ENCODE peak calls at places on chromosomes 6 and 20, in four cellular contexts. One of them, this sample, is unnamed.

GRCh38 chr20:62832951-62833391 is 16.1 kb downstream of the COL9A3 start:
- DNase-seq in H9: no peak
- DNase-seq in H1: no peak
- DNase-seq in IMR-90: no peak
- DNase-seq in this sample: no peak

GRCh38 chr20:14355791-14356190 is 18.4 kb upstream of the FLRT3 start:
- DNase-seq in H1: no peak
- DNase-seq in IMR-90: no peak
- DNase-seq in H9: no peak
- DNase-seq in this sample: peak

GRCh38 chr6:134640975-134641429 is 308.9 kb downstream of the ALDH8A1 start:
- DNase-seq in H1: peak
- DNase-seq in IMR-90: peak
- DNase-seq in H9: peak
- DNase-seq in this sample: peak

GRCh38 chr20:676315-676937 is 824 bp upstream of the SCRT2 start:
- DNase-seq in H9: no peak
- DNase-seq in IMR-90: no peak
- DNase-seq in H1: no peak
- DNase-seq in this sample: no peak

GRCh38 chr20:61875221-61875885 is 190.3 kb downstream of the TAF4 start:
- DNase-seq in IMR-90: no peak
- DNase-seq in H9: peak
- DNase-seq in H1: no peak
- DNase-seq in this sample: peak

GRCh38 chr20:50724851-50725721 is 6.3 kb upstream of the PARD6B start:
- DNase-seq in IMR-90: peak
- DNase-seq in H9: peak
- DNase-seq in H1: no peak
- DNase-seq in this sample: peak

GRCh38 chr6:17600527-17601388 is 656 bp downstream of the FAM8A1 start:
- DNase-seq in IMR-90: peak
- DNase-seq in H1: no peak
- DNase-seq in H9: peak
- DNase-seq in this sample: peak

GRCh38 chr6:81761197-81761596 is 8.7 kb upstream of the TENT5A start:
- DNase-seq in IMR-90: peak
- DNase-seq in H9: no peak
- DNase-seq in H1: no peak
- DNase-seq in this sample: no peak

GRCh38 chr6:1724124-1724523 is 114.4 kb downstream of the FOXC1 start:
- DNase-seq in IMR-90: no peak
- DNase-seq in H1: peak
- DNase-seq in H9: no peak
- DNase-seq in this sample: peak

GRCh38 chr6:90442366-90442765 is 144.5 kb downstream of the MAP3K7 start:
- DNase-seq in H1: no peak
- DNase-seq in IMR-90: peak
- DNase-seq in H9: no peak
- DNase-seq in this sample: no peak

GRCh38 chr20:6766433-6766832 is 1.1 kb upstream of the BMP2 start:
- DNase-seq in H1: no peak
- DNase-seq in H9: no peak
- DNase-seq in IMR-90: no peak
- DNase-seq in this sample: no peak

GRCh38 chr6:43129434-43130194 is 41.5 kb upstream of the SRF start:
- DNase-seq in H9: no peak
- DNase-seq in IMR-90: peak
- DNase-seq in H1: no peak
- DNase-seq in this sample: peak

GRCh38 chr6:105492706-105493673 is 90.1 kb upstream of the PREP start:
- DNase-seq in H1: no peak
- DNase-seq in H9: no peak
- DNase-seq in IMR-90: peak
- DNase-seq in this sample: no peak

GRCh38 chr6:43579171-43579570 is 3.2 kb downstream of the POLH start:
- DNase-seq in H1: no peak
- DNase-seq in IMR-90: peak
- DNase-seq in H9: no peak
- DNase-seq in this sample: no peak

GRCh38 chr6:89433637-89434499 is 916 bp downstream of the ANKRD6 start:
- DNase-seq in H9: no peak
- DNase-seq in IMR-90: no peak
- DNase-seq in H1: no peak
- DNase-seq in this sample: peak

GRCh38 chr6:16239090-16239797 is 857 bp downstream of the GMPR start:
- DNase-seq in H9: no peak
- DNase-seq in H1: no peak
- DNase-seq in IMR-90: peak
- DNase-seq in this sample: peak

GRCh38 chr6:6942826-6943225 is 164.9 kb upstream of the RREB1 start:
- DNase-seq in H9: no peak
- DNase-seq in H1: no peak
- DNase-seq in IMR-90: peak
- DNase-seq in this sample: no peak

GRCh38 chr6:134510920-134511319 is 193.0 kb upstream of the SGK1 start:
- DNase-seq in IMR-90: no peak
- DNase-seq in H1: no peak
- DNase-seq in H9: no peak
- DNase-seq in this sample: no peak

GRCh38 chr6:111646034-111646433 is 40.4 kb upstream of the TRAF3IP2 start:
- DNase-seq in H9: no peak
- DNase-seq in IMR-90: no peak
- DNase-seq in H1: no peak
- DNase-seq in this sample: no peak

GRCh38 chr20:49697071-49697470 is 16.6 kb downstream of the B4GALT5 start:
- DNase-seq in IMR-90: no peak
- DNase-seq in H1: no peak
- DNase-seq in H9: no peak
- DNase-seq in this sample: no peak

GRCh38 chr6:141258516-141258915 is 874.2 kb upstream of the GJE1 start:
- DNase-seq in H1: no peak
- DNase-seq in H9: no peak
- DNase-seq in IMR-90: no peak
- DNase-seq in this sample: no peak

GRCh38 chr20:38590682-38591483 is 9.9 kb downstream of the ADIG start:
- DNase-seq in H9: no peak
- DNase-seq in IMR-90: no peak
- DNase-seq in H1: no peak
- DNase-seq in this sample: no peak

GRCh38 chr6:157656437-157657005 is 166.5 kb upstream of the SNX9 start:
- DNase-seq in H1: no peak
- DNase-seq in H9: no peak
- DNase-seq in IMR-90: peak
- DNase-seq in this sample: no peak

GRCh38 chr6:160431791-160432404 is 83.7 kb downstream of the SLC22A3 start:
- DNase-seq in H1: no peak
- DNase-seq in IMR-90: no peak
- DNase-seq in H9: no peak
- DNase-seq in this sample: no peak

GRCh38 chr6:91181416-91181815 is 594.5 kb upstream of the MAP3K7 start:
- DNase-seq in IMR-90: no peak
- DNase-seq in H9: no peak
- DNase-seq in H1: no peak
- DNase-seq in this sample: peak

GRCh38 chr6:168537485-168537884 is 96.5 kb downstream of the SMOC2 start:
- DNase-seq in H9: no peak
- DNase-seq in IMR-90: no peak
- DNase-seq in H1: no peak
- DNase-seq in this sample: no peak

GRCh38 chr6:110618591-110619267 is 142.3 kb upstream of the SLC22A16 start:
- DNase-seq in H1: no peak
- DNase-seq in H9: no peak
- DNase-seq in IMR-90: peak
- DNase-seq in this sample: peak

GRCh38 chr6:14981960-14982359 is 263.9 kb upstream of the JARID2 start:
- DNase-seq in IMR-90: no peak
- DNase-seq in H9: no peak
- DNase-seq in H1: no peak
- DNase-seq in this sample: no peak

GRCh38 chr6:22157233-22157632 is 139.6 kb downstream of the PRL start:
- DNase-seq in H1: no peak
- DNase-seq in H9: no peak
- DNase-seq in IMR-90: no peak
- DNase-seq in this sample: no peak

GRCh38 chr6:56692586-56693245 is 50.0 kb upstream of the DST start:
- DNase-seq in H1: no peak
- DNase-seq in IMR-90: peak
- DNase-seq in H9: no peak
- DNase-seq in this sample: no peak

GRCh38 chr6:127202676-127203075 is 64.0 kb upstream of the RNF146 start:
- DNase-seq in H1: no peak
- DNase-seq in H9: no peak
- DNase-seq in IMR-90: no peak
- DNase-seq in this sample: no peak

GRCh38 chr6:152170702-152171667 is 363.5 kb downstream of the ESR1 start:
- DNase-seq in IMR-90: peak
- DNase-seq in H1: no peak
- DNase-seq in H9: no peak
- DNase-seq in this sample: peak

GRCh38 chr20:4671015-4671414 is 50.7 kb upstream of the PRND start:
- DNase-seq in H9: no peak
- DNase-seq in H1: no peak
- DNase-seq in IMR-90: no peak
- DNase-seq in this sample: no peak

GRCh38 chr6:123904228-123904627 is 100.6 kb downstream of the NKAIN2 start:
- DNase-seq in H1: no peak
- DNase-seq in IMR-90: no peak
- DNase-seq in H9: no peak
- DNase-seq in this sample: no peak

GRCh38 chr6:123901441-123901840 is 97.8 kb downstream of the NKAIN2 start:
- DNase-seq in H9: no peak
- DNase-seq in IMR-90: no peak
- DNase-seq in H1: no peak
- DNase-seq in this sample: no peak

GRCh38 chr6:123898669-123899068 is 95.0 kb downstream of the NKAIN2 start:
- DNase-seq in H9: no peak
- DNase-seq in IMR-90: no peak
- DNase-seq in H1: no peak
- DNase-seq in this sample: no peak

GRCh38 chr6:123895346-123895745 is 91.7 kb downstream of the NKAIN2 start:
- DNase-seq in IMR-90: no peak
- DNase-seq in H9: no peak
- DNase-seq in H1: no peak
- DNase-seq in this sample: no peak

GRCh38 chr6:123899745-123900144 is 96.1 kb downstream of the NKAIN2 start:
- DNase-seq in H1: no peak
- DNase-seq in IMR-90: no peak
- DNase-seq in H9: no peak
- DNase-seq in this sample: no peak
- H4K5ac ChIP-seq in H1: no peak
- H4K5ac ChIP-seq in IMR-90: no peak
- H4K5ac ChIP-seq in H9: no peak
- H4K5ac ChIP-seq in this sample: no peak

DNA sequence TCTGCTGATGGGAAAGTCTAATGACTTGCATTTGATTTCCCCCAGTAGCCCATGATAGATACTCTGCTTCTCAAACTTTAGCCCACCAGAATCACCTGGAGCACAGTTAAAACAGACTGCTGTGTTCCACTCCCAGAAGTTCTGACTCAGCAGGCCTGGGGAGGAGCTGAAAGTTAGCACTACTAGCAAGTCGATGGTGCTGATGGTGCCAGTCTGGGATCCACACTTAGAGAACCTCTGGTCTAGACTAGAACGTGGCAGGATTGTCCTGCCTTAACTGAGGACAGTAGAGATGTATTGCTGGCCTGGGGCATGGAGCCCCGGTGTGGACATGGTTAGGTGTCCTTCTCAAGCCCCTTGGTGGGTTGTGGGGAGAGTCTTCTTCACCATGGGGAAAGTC is 8.7 kb downstream of the TOX2 start:
- DNase-seq in IMR-90: no peak
- DNase-seq in H9: no peak
- DNase-seq in H1: no peak
- DNase-seq in this sample: no peak
- H4K5ac ChIP-seq in IMR-90: no peak
- H4K5ac ChIP-seq in H9: no peak
- H4K5ac ChIP-seq in H1: no peak
- H4K5ac ChIP-seq in this sample: no peak

GRCh38 chr6:25405442-25405841 is 126.3 kb downstream of the CARMIL1 start:
- DNase-seq in H1: no peak
- DNase-seq in IMR-90: no peak
- DNase-seq in H9: no peak
- DNase-seq in this sample: no peak
- H4K5ac ChIP-seq in H1: no peak
- H4K5ac ChIP-seq in IMR-90: no peak
- H4K5ac ChIP-seq in H9: no peak
- H4K5ac ChIP-seq in this sample: no peak

GRCh38 chr20:31833931-31834521 is 11.4 kb downstream of the FOXS1 start:
- DNase-seq in IMR-90: no peak
- DNase-seq in H1: no peak
- DNase-seq in H9: no peak
- DNase-seq in this sample: no peak
- H4K5ac ChIP-seq in IMR-90: no peak
- H4K5ac ChIP-seq in H1: peak
- H4K5ac ChIP-seq in H9: no peak
- H4K5ac ChIP-seq in this sample: no peak

GRCh38 chr20:3316131-3316530 is 77.1 kb upstream of the SLC4A11 start:
- DNase-seq in H1: no peak
- DNase-seq in IMR-90: no peak
- DNase-seq in H9: no peak
- DNase-seq in this sample: peak
- H4K5ac ChIP-seq in H1: no peak
- H4K5ac ChIP-seq in IMR-90: no peak
- H4K5ac ChIP-seq in H9: no peak
- H4K5ac ChIP-seq in this sample: no peak

GRCh38 chr6:33688451-33689147 is 22.9 kb downstream of the UQCC2 start:
- DNase-seq in H1: no peak
- DNase-seq in H9: no peak
- DNase-seq in IMR-90: no peak
- DNase-seq in this sample: no peak
- H4K5ac ChIP-seq in H1: no peak
- H4K5ac ChIP-seq in H9: no peak
- H4K5ac ChIP-seq in IMR-90: no peak
- H4K5ac ChIP-seq in this sample: no peak

GRCh38 chr6:154481541-154482013 is 28.9 kb downstream of the CNKSR3 start:
- DNase-seq in IMR-90: no peak
- DNase-seq in H1: no peak
- DNase-seq in H9: no peak
- DNase-seq in this sample: no peak

GRCh38 chr6:154478691-154479090 is 31.8 kb downstream of the CNKSR3 start:
- DNase-seq in H1: no peak
- DNase-seq in H9: no peak
- DNase-seq in IMR-90: no peak
- DNase-seq in this sample: no peak

GRCh38 chr6:154478021-154478651 is 32.3 kb downstream of the CNKSR3 start:
- DNase-seq in IMR-90: peak
- DNase-seq in H9: no peak
- DNase-seq in H1: no peak
- DNase-seq in this sample: no peak

GRCh38 chr6:154479388-154480143 is 30.9 kb downstream of the CNKSR3 start:
- DNase-seq in H1: no peak
- DNase-seq in IMR-90: peak
- DNase-seq in H9: no peak
- DNase-seq in this sample: no peak

GRCh38 chr6:154480144-154480639 is 30.3 kb downstream of the CNKSR3 start:
- DNase-seq in H9: no peak
- DNase-seq in H1: no peak
- DNase-seq in IMR-90: no peak
- DNase-seq in this sample: no peak
- H4K5ac ChIP-seq in H9: no peak
- H4K5ac ChIP-seq in H1: no peak
- H4K5ac ChIP-seq in IMR-90: peak
- H4K5ac ChIP-seq in this sample: no peak